ENCODE peak calls at places on chromosomes 11 and 22, in four cellular contexts. One of them, this sample, is unnamed.

GRCh38 chr11:132231656-132232173 is 861.3 kb downstream of the NTM start:
- DNase-seq in effector CD4-positive, alpha-beta T cell: no peak
- DNase-seq in chondrocyte: no peak
- DNase-seq in HS-5: no peak
- DNase-seq in this sample: no peak

GRCh38 chr22:23053912-23054530 is 16.3 kb upstream of the GNAZ start:
- DNase-seq in effector CD4-positive, alpha-beta T cell: no peak
- DNase-seq in chondrocyte: peak; percentile 58
- DNase-seq in HS-5: no peak
- DNase-seq in this sample: no peak

GRCh38 chr11:3614742-3615171 is 27.0 kb downstream of the ART5 start:
- DNase-seq in effector CD4-positive, alpha-beta T cell: no peak
- DNase-seq in chondrocyte: peak; percentile 46
- DNase-seq in HS-5: no peak
- DNase-seq in this sample: no peak

GRCh38 chr11:72617080-72617744 is 57.0 kb downstream of the PDE2A start:
- DNase-seq in effector CD4-positive, alpha-beta T cell: no peak
- DNase-seq in chondrocyte: no peak
- DNase-seq in HS-5: no peak
- DNase-seq in this sample: no peak

GRCh38 chr11:97965849-97966646 is 1054.7 kb upstream of the CNTN5 start:
- DNase-seq in effector CD4-positive, alpha-beta T cell: no peak
- DNase-seq in chondrocyte: no peak
- DNase-seq in HS-5: peak; percentile 97
- DNase-seq in this sample: no peak

GRCh38 chr11:111205622-111206385 is 39.7 kb upstream of the POU2AF2 start:
- DNase-seq in effector CD4-positive, alpha-beta T cell: no peak
- DNase-seq in chondrocyte: no peak
- DNase-seq in HS-5: no peak
- DNase-seq in this sample: no peak

GRCh38 chr11:45285931-45286632 is at the start of gene SYT13:
- DNase-seq in effector CD4-positive, alpha-beta T cell: no peak
- DNase-seq in chondrocyte: no peak
- DNase-seq in HS-5: no peak
- DNase-seq in this sample: peak; percentile 63

GRCh38 chr11:133570376-133570775 is 38.1 kb upstream of the OPCML start:
- DNase-seq in effector CD4-positive, alpha-beta T cell: no peak
- DNase-seq in chondrocyte: no peak
- DNase-seq in HS-5: no peak
- DNase-seq in this sample: no peak

GRCh38 chr11:77172666-77172982 is 44.6 kb downstream of the MYO7A start:
- DNase-seq in effector CD4-positive, alpha-beta T cell: no peak
- DNase-seq in chondrocyte: peak; percentile 86
- DNase-seq in HS-5: no peak
- DNase-seq in this sample: no peak

GRCh38 chr22:31212783-31213626 is 907 bp downstream of the LIMK2 start:
- DNase-seq in effector CD4-positive, alpha-beta T cell: no peak
- DNase-seq in chondrocyte: no peak
- DNase-seq in HS-5: no peak
- DNase-seq in this sample: no peak

GRCh38 chr22:49825944-49826602 is 1.6 kb downstream of the BRD1 start:
- DNase-seq in effector CD4-positive, alpha-beta T cell: peak; percentile 62
- DNase-seq in chondrocyte: no peak
- DNase-seq in HS-5: peak; percentile 23
- DNase-seq in this sample: no peak

GRCh38 chr22:49481651-49482399 is 345.8 kb downstream of the BRD1 start:
- DNase-seq in effector CD4-positive, alpha-beta T cell: no peak
- DNase-seq in chondrocyte: no peak
- DNase-seq in HS-5: no peak
- DNase-seq in this sample: no peak

GRCh38 chr22:17576475-17576874 is 13.2 kb downstream of the SLC25A18 start:
- DNase-seq in effector CD4-positive, alpha-beta T cell: no peak
- DNase-seq in chondrocyte: no peak
- DNase-seq in HS-5: peak; percentile 54
- DNase-seq in this sample: no peak

GRCh38 chr22:49564666-49565515 is 262.8 kb downstream of the BRD1 start:
- DNase-seq in effector CD4-positive, alpha-beta T cell: no peak
- DNase-seq in chondrocyte: peak; percentile 74
- DNase-seq in HS-5: no peak
- DNase-seq in this sample: no peak

GRCh38 chr11:64146036-64146943 is 19.6 kb downstream of the MACROD1 start:
- DNase-seq in effector CD4-positive, alpha-beta T cell: peak; percentile 54
- DNase-seq in chondrocyte: no peak
- DNase-seq in HS-5: no peak
- DNase-seq in this sample: no peak

GRCh38 chr11:64372802-64373597 is 14.0 kb downstream of the RPS6KA4 start:
- DNase-seq in effector CD4-positive, alpha-beta T cell: no peak
- DNase-seq in chondrocyte: no peak
- DNase-seq in HS-5: no peak
- DNase-seq in this sample: no peak

GRCh38 chr11:126585388-126586302 is 230.2 kb downstream of the ST3GAL4 start:
- DNase-seq in effector CD4-positive, alpha-beta T cell: no peak
- DNase-seq in chondrocyte: no peak
- DNase-seq in HS-5: peak; percentile 89
- DNase-seq in this sample: no peak

GRCh38 chr22:41564563-41564962 is 3.8 kb downstream of the CSDC2 start:
- DNase-seq in effector CD4-positive, alpha-beta T cell: no peak
- DNase-seq in chondrocyte: no peak
- DNase-seq in HS-5: no peak
- DNase-seq in this sample: no peak

GRCh38 chr11:70470127-70470526 is 71.8 kb downstream of the CTTN start:
- DNase-seq in effector CD4-positive, alpha-beta T cell: no peak
- DNase-seq in chondrocyte: no peak
- DNase-seq in HS-5: no peak
- DNase-seq in this sample: no peak

GRCh38 chr11:3920148-3920852 is 64.8 kb downstream of the STIM1 start:
- DNase-seq in effector CD4-positive, alpha-beta T cell: peak; percentile 39
- DNase-seq in chondrocyte: no peak
- DNase-seq in HS-5: peak; percentile 59
- DNase-seq in this sample: no peak

GRCh38 chr22:43007519-43008102 is 7.3 kb downstream of the PACSIN2 start:
- DNase-seq in effector CD4-positive, alpha-beta T cell: no peak
- DNase-seq in chondrocyte: no peak
- DNase-seq in HS-5: no peak
- DNase-seq in this sample: no peak

GRCh38 chr11:64224891-64225607 is 937 bp downstream of the TRPT1 start:
- DNase-seq in effector CD4-positive, alpha-beta T cell: no peak
- DNase-seq in chondrocyte: no peak
- DNase-seq in HS-5: no peak
- DNase-seq in this sample: no peak

GRCh38 chr11:108654994-108655631 is 9.8 kb upstream of the DDX10 start:
- DNase-seq in effector CD4-positive, alpha-beta T cell: peak; percentile 12
- DNase-seq in chondrocyte: no peak
- DNase-seq in HS-5: peak; percentile 16
- DNase-seq in this sample: no peak

GRCh38 chr11:114308689-114309089 is 12.5 kb downstream of the NNMT start:
- DNase-seq in effector CD4-positive, alpha-beta T cell: no peak
- DNase-seq in chondrocyte: no peak
- DNase-seq in HS-5: no peak
- DNase-seq in this sample: no peak

GRCh38 chr22:23068832-23069385 is 1.4 kb upstream of the GNAZ start:
- DNase-seq in effector CD4-positive, alpha-beta T cell: no peak
- DNase-seq in chondrocyte: peak; percentile 39
- DNase-seq in HS-5: no peak
- DNase-seq in this sample: no peak

GRCh38 chr11:18834754-18835466 is 43.3 kb upstream of the PTPN5 start:
- DNase-seq in effector CD4-positive, alpha-beta T cell: no peak
- DNase-seq in chondrocyte: no peak
- DNase-seq in HS-5: no peak
- DNase-seq in this sample: no peak

GRCh38 chr22:23565288-23565941 is 14.7 kb downstream of the IGLL1 start:
- DNase-seq in effector CD4-positive, alpha-beta T cell: no peak
- DNase-seq in chondrocyte: no peak
- DNase-seq in HS-5: no peak
- DNase-seq in this sample: no peak

GRCh38 chr11:123678246-123678645 is 23.8 kb upstream of the SCN3B start:
- DNase-seq in effector CD4-positive, alpha-beta T cell: no peak
- DNase-seq in chondrocyte: no peak
- DNase-seq in HS-5: no peak
- DNase-seq in this sample: no peak

This sample was measured in iPS DF 6.9.